ENCODE peak calls at places on chromosomes 13 and 19, in seven cellular contexts. I is hypothalamus; V is HFF-Myc; T is stimulated activated CD8-positive, alpha-beta memory T cell treated with anti-CD3 and anti-CD28 coated beads, Interleukin-4, amount 100 ng/mL, for 1 hour; P is HCEC 1CT; D is cardiac septum; B is iris pigment epithelial cell. Z is an unnamed sample.

GRCh38 chr19:5103061-5103701 is 134.3 kb downstream of the KDM4B start:
- DNase-seq in I (peak), V (no peak), T (no peak), P (no peak), D (no peak), B (peak), Z (no peak)

GRCh38 chr13:99191336-99191899 is 9.2 kb upstream of the UBAC2 start:
- DNase-seq in I (no peak), V (no peak), T (no peak), P (no peak), D (no peak), B (no peak), Z (no peak)

GRCh38 chr13:31773538-31773937 is 34.2 kb downstream of the RXFP2 start:
- DNase-seq in I (no peak), V (no peak), T (no peak), P (peak), D (no peak), B (peak), Z (no peak)

GRCh38 chr19:19777692-19778091 is 43.9 kb downstream of the ZNF506 start:
- DNase-seq in I (no peak), V (no peak), T (no peak), P (no peak), D (no peak), B (no peak), Z (no peak)

GRCh38 chr19:57578487-57579205 is at the start of gene ZNF416:
- DNase-seq in I (peak), V (peak), T (peak), P (peak), D (peak), B (peak), Z (peak)

GRCh38 chr19:17872251-17873001 is 681 bp downstream of the SLC5A5 start:
- DNase-seq in I (no peak), V (no peak), T (no peak), P (no peak), D (no peak), B (no peak), Z (no peak)

GRCh38 chr13:67075239-67075638 is 154.9 kb downstream of the PCDH9 start:
- DNase-seq in I (no peak), V (peak), T (no peak), P (peak), D (no peak), B (no peak), Z (no peak)

GRCh38 chr19:7550987-7551761 is 15.7 kb downstream of the PNPLA6 start:
- DNase-seq in I (peak), V (no peak), T (no peak), P (no peak), D (no peak), B (peak), Z (peak)

GRCh38 chr13:47120284-47120683 is 223.4 kb upstream of the HTR2A start:
- DNase-seq in I (no peak), V (no peak), T (no peak), P (no peak), D (no peak), B (no peak), Z (no peak)

GRCh38 chr13:39186205-39186880 is 148.1 kb downstream of the NHLRC3 start:
- DNase-seq in I (no peak), V (no peak), T (no peak), P (no peak), D (no peak), B (no peak), Z (no peak)

GRCh38 chr19:1523412-1524205 is at the start of gene PLK5:
- DNase-seq in I (no peak), V (no peak), T (no peak), P (no peak), D (no peak), B (no peak), Z (no peak)

GRCh38 chr19:46574533-46574932 is 26.6 kb upstream of the CALM3 start:
- DNase-seq in I (no peak), V (no peak), T (no peak), P (no peak), D (no peak), B (peak), Z (no peak)

GRCh38 chr19:1668339-1669123 is 16.1 kb upstream of the TCF3 start:
- DNase-seq in I (no peak), V (no peak), T (no peak), P (peak), D (no peak), B (no peak), Z (no peak)

Z was measured in SW 1271.